ENCODE peak calls at places on chromosomes 7 and 10, in nine cellular contexts. Y, T, D, X, K, Z, L, G and C are unnamed samples.

GRCh38 chr7:44573464-44574285 is at the start of gene DDX56:
- DNase-seq in X (peak), G (peak), L (peak), K (peak), Y (peak), Z (peak), T (peak), D (peak), C (peak)

GRCh38 chr7:83976302-83976701 is 218.3 kb downstream of the SEMA3A start:
- DNase-seq in Y (peak), K (no peak), D (no peak), G (no peak), X (peak), L (peak), Z (peak), T (no peak), C (no peak)

GRCh38 chr10:88874271-88874670 is 5.8 kb upstream of the STAMBPL1 start:
- DNase-seq in L (no peak), Z (no peak), X (no peak), G (no peak), Y (no peak), D (no peak), T (no peak), K (no peak), C (no peak)

GRCh38 chr10:130189466-130190064 is 53.4 kb downstream of the GLRX3 start:
- DNase-seq in G (no peak), T (no peak), X (no peak), L (no peak), Y (no peak), K (no peak), D (no peak), Z (no peak), C (no peak)

GRCh38 chr10:88227342-88228018 is 355.6 kb downstream of the RNLS start:
- DNase-seq in Z (peak), D (peak), X (no peak), K (no peak), L (no peak), G (peak), T (no peak), Y (peak), C (no peak)

GRCh38 chr10:126528320-126528835 is 140.1 kb upstream of the ADAM12 start:
- DNase-seq in Y (no peak), G (no peak), X (no peak), L (no peak), Z (no peak), K (no peak), T (no peak), D (no peak), C (no peak)

GRCh38 chr10:99394256-99394655 is 36.2 kb downstream of the GOT1 start:
- DNase-seq in D (no peak), G (no peak), X (peak), K (no peak), Y (no peak), T (no peak), L (no peak), Z (no peak), C (no peak)

GRCh38 chr10:8310930-8311329 is 256.4 kb downstream of the GATA3 start:
- DNase-seq in X (no peak), T (no peak), Y (no peak), Z (no peak), L (no peak), K (no peak), G (no peak), D (no peak), C (no peak)

GRCh38 chr10:10677479-10677878 is 340.2 kb upstream of the CELF2 start:
- DNase-seq in L (peak), T (no peak), K (no peak), Y (peak), D (peak), Z (peak), G (peak), X (no peak), C (peak)

GRCh38 chr10:78597791-78598555 is 470.8 kb upstream of the ZMIZ1 start:
- DNase-seq in D (no peak), L (no peak), Z (no peak), K (no peak), G (no peak), X (no peak), T (no peak), Y (no peak), C (peak)

GRCh38 chr10:104104926-104105325 is 17.0 kb upstream of the SFR1 start:
- DNase-seq in L (no peak), T (no peak), K (no peak), X (no peak), D (no peak), G (no peak), Y (peak), Z (no peak), C (no peak)

GRCh38 chr7:39339591-39339990 is 226.6 kb upstream of the YAE1 start:
- DNase-seq in T (no peak), G (no peak), Z (no peak), K (no peak), X (no peak), L (no peak), D (no peak), Y (no peak), C (no peak)

GRCh38 chr10:133438711-133439273 is 14.4 kb upstream of the SPRN start:
- DNase-seq in X (no peak), L (peak), Y (peak), G (no peak), T (no peak), K (no peak), D (no peak), Z (no peak), C (no peak)

GRCh38 chr7:16347461-16348192 is 73.7 kb downstream of the CRPPA start:
- DNase-seq in G (no peak), Y (peak), T (no peak), X (no peak), D (no peak), L (no peak), Z (peak), K (no peak), C (no peak)

GRCh38 chr7:143487566-143487965 is 9.9 kb downstream of the TAS2R41 start:
- DNase-seq in Y (peak), T (no peak), K (no peak), G (peak), D (peak), X (peak), Z (no peak), L (no peak), C (no peak)

GRCh38 chr7:100429637-100430449 is at the start of gene MEPCE:
- DNase-seq in Z (peak), T (peak), G (peak), K (peak), Y (peak), L (peak), X (peak), D (peak), C (peak)

GRCh38 chr7:127780489-127780888 is 128.5 kb downstream of the SND1 start:
- DNase-seq in D (no peak), Y (no peak), L (no peak), G (no peak), Z (no peak), X (no peak), K (no peak), T (no peak), C (no peak)

GRCh38 chr7:36430171-36430570 is 40.5 kb downstream of the ANLN start:
- DNase-seq in Z (no peak), L (no peak), K (no peak), G (no peak), D (no peak), T (no peak), X (no peak), Y (no peak), C (no peak)

GRCh38 chr7:44471850-44472249 is 18.6 kb downstream of the NUDCD3 start:
- DNase-seq in K (no peak), Y (peak), D (no peak), G (no peak), X (no peak), Z (no peak), T (no peak), L (no peak), C (no peak)

GRCh38 chr7:120988591-120989299 is at the start of gene CPED1:
- DNase-seq in T (peak), Z (peak), K (no peak), X (peak), G (peak), Y (peak), D (peak), L (peak), C (peak)

GRCh38 chr7:155921804-155922506 is 109.7 kb upstream of the SHH start:
- DNase-seq in D (no peak), X (no peak), T (no peak), Z (no peak), Y (no peak), L (no peak), K (no peak), G (no peak), C (no peak)

GRCh38 chr7:105224884-105225651 is 163.7 kb downstream of the SRPK2 start:
- DNase-seq in Y (peak), G (no peak), L (no peak), K (peak), X (no peak), T (no peak), Z (no peak), D (no peak), C (no peak)

GRCh38 chr7:7857143-7857583 is 111.4 kb upstream of the GLCCI1 start:
- DNase-seq in L (no peak), G (no peak), Y (no peak), Z (no peak), T (no peak), X (no peak), D (no peak), K (no peak), C (no peak)